ENCODE peak calls at places on chromosomes 4 and X, in nine cellular contexts. One of them, this sample, is unnamed.

GRCh38 chr4:86924805-86925204 is 10.0 kb upstream of the AFF1 start:
- DNase-seq in anterior cingulate cortex: no peak
- DNase-seq in RWPE2: no peak
- DNase-seq in stimulated activated naive B cell treated with anti-CD40 and anti-IgM and Interleukin-4, amounts not matched to agents 10 μg/mL and 1 μg/mL and 100 μg/mL, for 72 hours: no peak
- DNase-seq in choroid plexus epithelial cell: peak
- DNase-seq in mucosa of descending colon: no peak
- DNase-seq in DMS79 treated with DMSO at 0.1 percent for 48 hours: no peak
- DNase-seq in GM13976: no peak
- DNase-seq in Kasumi-1: no peak
- DNase-seq in this sample: no peak

GRCh38 chr4:170716868-170717267 is 627.1 kb upstream of the AADAT start:
- DNase-seq in anterior cingulate cortex: no peak
- DNase-seq in RWPE2: no peak
- DNase-seq in stimulated activated naive B cell treated with anti-CD40 and anti-IgM and Interleukin-4, amounts not matched to agents 10 μg/mL and 1 μg/mL and 100 μg/mL, for 72 hours: no peak
- DNase-seq in choroid plexus epithelial cell: peak
- DNase-seq in mucosa of descending colon: no peak
- DNase-seq in DMS79 treated with DMSO at 0.1 percent for 48 hours: no peak
- DNase-seq in GM13976: no peak
- DNase-seq in Kasumi-1: no peak
- DNase-seq in this sample: no peak

GRCh38 chrX:119885554-119886428 is 9.9 kb upstream of the AKAP14 start:
- DNase-seq in anterior cingulate cortex: no peak
- DNase-seq in RWPE2: no peak
- DNase-seq in stimulated activated naive B cell treated with anti-CD40 and anti-IgM and Interleukin-4, amounts not matched to agents 10 μg/mL and 1 μg/mL and 100 μg/mL, for 72 hours: no peak
- DNase-seq in choroid plexus epithelial cell: peak
- DNase-seq in mucosa of descending colon: no peak
- DNase-seq in DMS79 treated with DMSO at 0.1 percent for 48 hours: no peak
- DNase-seq in GM13976: no peak
- DNase-seq in Kasumi-1: no peak
- DNase-seq in this sample: no peak

GRCh38 chr4:168549145-168549544 is 52.3 kb downstream of the PALLD start:
- DNase-seq in anterior cingulate cortex: no peak
- DNase-seq in RWPE2: no peak
- DNase-seq in stimulated activated naive B cell treated with anti-CD40 and anti-IgM and Interleukin-4, amounts not matched to agents 10 μg/mL and 1 μg/mL and 100 μg/mL, for 72 hours: no peak
- DNase-seq in choroid plexus epithelial cell: no peak
- DNase-seq in mucosa of descending colon: no peak
- DNase-seq in DMS79 treated with DMSO at 0.1 percent for 48 hours: no peak
- DNase-seq in GM13976: no peak
- DNase-seq in Kasumi-1: no peak
- DNase-seq in this sample: no peak

GRCh38 chrX:8868070-8868795 is 67.0 kb upstream of the FAM9A start:
- DNase-seq in anterior cingulate cortex: no peak
- DNase-seq in RWPE2: peak
- DNase-seq in stimulated activated naive B cell treated with anti-CD40 and anti-IgM and Interleukin-4, amounts not matched to agents 10 μg/mL and 1 μg/mL and 100 μg/mL, for 72 hours: no peak
- DNase-seq in choroid plexus epithelial cell: peak
- DNase-seq in mucosa of descending colon: no peak
- DNase-seq in DMS79 treated with DMSO at 0.1 percent for 48 hours: no peak
- DNase-seq in GM13976: no peak
- DNase-seq in Kasumi-1: no peak
- DNase-seq in this sample: no peak

GRCh38 chr4:109296545-109296944 is 5.9 kb downstream of the COL25A1 start:
- DNase-seq in anterior cingulate cortex: no peak
- DNase-seq in RWPE2: no peak
- DNase-seq in stimulated activated naive B cell treated with anti-CD40 and anti-IgM and Interleukin-4, amounts not matched to agents 10 μg/mL and 1 μg/mL and 100 μg/mL, for 72 hours: no peak
- DNase-seq in choroid plexus epithelial cell: peak
- DNase-seq in mucosa of descending colon: no peak
- DNase-seq in DMS79 treated with DMSO at 0.1 percent for 48 hours: no peak
- DNase-seq in GM13976: no peak
- DNase-seq in Kasumi-1: no peak
- DNase-seq in this sample: no peak

GRCh38 chr4:123034023-123034422 is 111.6 kb upstream of the NUDT6 start:
- DNase-seq in anterior cingulate cortex: no peak
- DNase-seq in RWPE2: no peak
- DNase-seq in stimulated activated naive B cell treated with anti-CD40 and anti-IgM and Interleukin-4, amounts not matched to agents 10 μg/mL and 1 μg/mL and 100 μg/mL, for 72 hours: no peak
- DNase-seq in choroid plexus epithelial cell: no peak
- DNase-seq in mucosa of descending colon: no peak
- DNase-seq in DMS79 treated with DMSO at 0.1 percent for 48 hours: no peak
- DNase-seq in GM13976: no peak
- DNase-seq in Kasumi-1: no peak
- DNase-seq in this sample: no peak

GRCh38 chrX:84735025-84735424 is 232.8 kb upstream of the HDX start:
- DNase-seq in anterior cingulate cortex: no peak
- DNase-seq in RWPE2: peak
- DNase-seq in stimulated activated naive B cell treated with anti-CD40 and anti-IgM and Interleukin-4, amounts not matched to agents 10 μg/mL and 1 μg/mL and 100 μg/mL, for 72 hours: no peak
- DNase-seq in choroid plexus epithelial cell: peak
- DNase-seq in mucosa of descending colon: no peak
- DNase-seq in DMS79 treated with DMSO at 0.1 percent for 48 hours: no peak
- DNase-seq in GM13976: no peak
- DNase-seq in Kasumi-1: no peak
- DNase-seq in this sample: no peak

GRCh38 chr4:41887821-41888699 is 47.2 kb upstream of the TMEM33 start:
- DNase-seq in anterior cingulate cortex: no peak
- DNase-seq in RWPE2: no peak
- DNase-seq in stimulated activated naive B cell treated with anti-CD40 and anti-IgM and Interleukin-4, amounts not matched to agents 10 μg/mL and 1 μg/mL and 100 μg/mL, for 72 hours: no peak
- DNase-seq in choroid plexus epithelial cell: peak
- DNase-seq in mucosa of descending colon: no peak
- DNase-seq in DMS79 treated with DMSO at 0.1 percent for 48 hours: peak
- DNase-seq in GM13976: no peak
- DNase-seq in Kasumi-1: peak
- DNase-seq in this sample: no peak

GRCh38 chr4:40662962-40663604 is 33.4 kb upstream of the RBM47 start:
- DNase-seq in anterior cingulate cortex: no peak
- DNase-seq in RWPE2: no peak
- DNase-seq in stimulated activated naive B cell treated with anti-CD40 and anti-IgM and Interleukin-4, amounts not matched to agents 10 μg/mL and 1 μg/mL and 100 μg/mL, for 72 hours: no peak
- DNase-seq in choroid plexus epithelial cell: peak
- DNase-seq in mucosa of descending colon: no peak
- DNase-seq in DMS79 treated with DMSO at 0.1 percent for 48 hours: peak
- DNase-seq in GM13976: peak
- DNase-seq in Kasumi-1: no peak
- DNase-seq in this sample: peak

GRCh38 chrX:44675364-44676024 is 132.8 kb upstream of the FUNDC1 start:
- DNase-seq in anterior cingulate cortex: peak
- DNase-seq in RWPE2: peak
- DNase-seq in stimulated activated naive B cell treated with anti-CD40 and anti-IgM and Interleukin-4, amounts not matched to agents 10 μg/mL and 1 μg/mL and 100 μg/mL, for 72 hours: no peak
- DNase-seq in choroid plexus epithelial cell: peak
- DNase-seq in mucosa of descending colon: no peak
- DNase-seq in DMS79 treated with DMSO at 0.1 percent for 48 hours: peak
- DNase-seq in GM13976: no peak
- DNase-seq in Kasumi-1: no peak
- DNase-seq in this sample: no peak

GRCh38 chr4:142416121-142416520 is 430.0 kb downstream of the INPP4B start:
- DNase-seq in anterior cingulate cortex: no peak
- DNase-seq in RWPE2: no peak
- DNase-seq in stimulated activated naive B cell treated with anti-CD40 and anti-IgM and Interleukin-4, amounts not matched to agents 10 μg/mL and 1 μg/mL and 100 μg/mL, for 72 hours: no peak
- DNase-seq in choroid plexus epithelial cell: no peak
- DNase-seq in mucosa of descending colon: no peak
- DNase-seq in DMS79 treated with DMSO at 0.1 percent for 48 hours: no peak
- DNase-seq in GM13976: no peak
- DNase-seq in Kasumi-1: no peak
- DNase-seq in this sample: no peak

GRCh38 chr4:145937990-145938611 is 522 bp downstream of the ZNF827 start:
- DNase-seq in anterior cingulate cortex: no peak
- DNase-seq in RWPE2: no peak
- DNase-seq in stimulated activated naive B cell treated with anti-CD40 and anti-IgM and Interleukin-4, amounts not matched to agents 10 μg/mL and 1 μg/mL and 100 μg/mL, for 72 hours: peak
- DNase-seq in choroid plexus epithelial cell: peak
- DNase-seq in mucosa of descending colon: peak
- DNase-seq in DMS79 treated with DMSO at 0.1 percent for 48 hours: peak
- DNase-seq in GM13976: peak
- DNase-seq in Kasumi-1: peak
- DNase-seq in this sample: peak

GRCh38 chrX:73977542-73978169 is 326.3 kb upstream of the ZCCHC13 start:
- DNase-seq in anterior cingulate cortex: no peak
- DNase-seq in RWPE2: no peak
- DNase-seq in stimulated activated naive B cell treated with anti-CD40 and anti-IgM and Interleukin-4, amounts not matched to agents 10 μg/mL and 1 μg/mL and 100 μg/mL, for 72 hours: no peak
- DNase-seq in choroid plexus epithelial cell: peak
- DNase-seq in mucosa of descending colon: no peak
- DNase-seq in DMS79 treated with DMSO at 0.1 percent for 48 hours: no peak
- DNase-seq in GM13976: peak
- DNase-seq in Kasumi-1: no peak
- DNase-seq in this sample: peak

GRCh38 chrX:77451041-77451440 is 3.9 kb downstream of the FGF16 start:
- DNase-seq in anterior cingulate cortex: no peak
- DNase-seq in RWPE2: no peak
- DNase-seq in stimulated activated naive B cell treated with anti-CD40 and anti-IgM and Interleukin-4, amounts not matched to agents 10 μg/mL and 1 μg/mL and 100 μg/mL, for 72 hours: no peak
- DNase-seq in choroid plexus epithelial cell: peak
- DNase-seq in mucosa of descending colon: no peak
- DNase-seq in DMS79 treated with DMSO at 0.1 percent for 48 hours: no peak
- DNase-seq in GM13976: no peak
- DNase-seq in Kasumi-1: no peak
- DNase-seq in this sample: no peak

GRCh38 chr4:36187723-36188333 is 56.5 kb downstream of the ARAP2 start:
- DNase-seq in anterior cingulate cortex: no peak
- DNase-seq in RWPE2: no peak
- DNase-seq in stimulated activated naive B cell treated with anti-CD40 and anti-IgM and Interleukin-4, amounts not matched to agents 10 μg/mL and 1 μg/mL and 100 μg/mL, for 72 hours: no peak
- DNase-seq in choroid plexus epithelial cell: peak
- DNase-seq in mucosa of descending colon: no peak
- DNase-seq in DMS79 treated with DMSO at 0.1 percent for 48 hours: no peak
- DNase-seq in GM13976: no peak
- DNase-seq in Kasumi-1: peak
- DNase-seq in this sample: no peak

GRCh38 chr4:119139822-119140252 is 4.2 kb downstream of the MYOZ2 start:
- DNase-seq in anterior cingulate cortex: no peak
- DNase-seq in RWPE2: no peak
- DNase-seq in stimulated activated naive B cell treated with anti-CD40 and anti-IgM and Interleukin-4, amounts not matched to agents 10 μg/mL and 1 μg/mL and 100 μg/mL, for 72 hours: no peak
- DNase-seq in choroid plexus epithelial cell: no peak
- DNase-seq in mucosa of descending colon: no peak
- DNase-seq in DMS79 treated with DMSO at 0.1 percent for 48 hours: no peak
- DNase-seq in GM13976: no peak
- DNase-seq in Kasumi-1: peak
- DNase-seq in this sample: no peak

GRCh38 chr4:101229116-101229515 is 118.2 kb downstream of the PPP3CA start:
- DNase-seq in anterior cingulate cortex: no peak
- DNase-seq in RWPE2: no peak
- DNase-seq in stimulated activated naive B cell treated with anti-CD40 and anti-IgM and Interleukin-4, amounts not matched to agents 10 μg/mL and 1 μg/mL and 100 μg/mL, for 72 hours: no peak
- DNase-seq in choroid plexus epithelial cell: peak
- DNase-seq in mucosa of descending colon: no peak
- DNase-seq in DMS79 treated with DMSO at 0.1 percent for 48 hours: no peak
- DNase-seq in GM13976: no peak
- DNase-seq in Kasumi-1: no peak
- DNase-seq in this sample: no peak

GRCh38 chr4:71066737-71067716 is 73.6 kb downstream of the DCK start:
- DNase-seq in anterior cingulate cortex: no peak
- DNase-seq in RWPE2: no peak
- DNase-seq in stimulated activated naive B cell treated with anti-CD40 and anti-IgM and Interleukin-4, amounts not matched to agents 10 μg/mL and 1 μg/mL and 100 μg/mL, for 72 hours: no peak
- DNase-seq in choroid plexus epithelial cell: no peak
- DNase-seq in mucosa of descending colon: no peak
- DNase-seq in DMS79 treated with DMSO at 0.1 percent for 48 hours: no peak
- DNase-seq in GM13976: no peak
- DNase-seq in Kasumi-1: peak
- DNase-seq in this sample: no peak

GRCh38 chrX:47697171-47697570 is 38.2 kb upstream of the UXT start:
- DNase-seq in anterior cingulate cortex: no peak
- DNase-seq in RWPE2: no peak
- DNase-seq in stimulated activated naive B cell treated with anti-CD40 and anti-IgM and Interleukin-4, amounts not matched to agents 10 μg/mL and 1 μg/mL and 100 μg/mL, for 72 hours: no peak
- DNase-seq in choroid plexus epithelial cell: peak
- DNase-seq in mucosa of descending colon: no peak
- DNase-seq in DMS79 treated with DMSO at 0.1 percent for 48 hours: no peak
- DNase-seq in GM13976: no peak
- DNase-seq in Kasumi-1: no peak
- DNase-seq in this sample: no peak